ENCODE peak calls at places on chromosomes 6 and 20, in nine cellular contexts. V, Y, C, E, T, N, J, X and F are unnamed samples.

GRCh38 chr6:2388554-2389324 is 143.3 kb upstream of the GMDS start:
- DNase-seq in V (no peak), Y (no peak), C (no peak), E (no peak), T (no peak), N (no peak), J (no peak), X (no peak), F (no peak)

GRCh38 chr20:44388466-44389023 is 33.0 kb downstream of the HNF4A start:
- DNase-seq in V (peak; percentile 65), Y (peak; percentile 41), C (peak; percentile 41), E (peak; percentile 68), T (peak; percentile 95), N (peak; percentile 35), J (peak; percentile 72), X (peak; percentile 68), F (peak; percentile 54)

GRCh38 chr20:4084096-4084495 is 68.7 kb upstream of the RNF24 start:
- DNase-seq in V (no peak), Y (no peak), C (no peak), E (peak; percentile 18), T (no peak), N (no peak), J (no peak), X (no peak), F (no peak)

GRCh38 chr6:125195526-125195925 is 42.0 kb downstream of the TPD52L1 start:
- DNase-seq in V (no peak), Y (no peak), C (no peak), E (no peak), T (no peak), N (no peak), J (no peak), X (no peak), F (no peak)

GRCh38 chr6:148407372-148407771 is 64.7 kb downstream of the SASH1 start:
- DNase-seq in V (peak; percentile 97), Y (no peak), C (no peak), E (peak; percentile 59), T (no peak), N (peak; percentile 70), J (peak; percentile 39), X (peak; percentile 32), F (no peak)

GRCh38 chr6:151475653-151476523 is 17.9 kb upstream of the CCDC170 start:
- DNase-seq in V (peak; percentile 39), Y (peak; percentile 57), C (peak; percentile 54), E (no peak), T (peak; percentile 62), N (no peak), J (no peak), X (no peak), F (peak; percentile 15)

GRCh38 chr6:15245361-15246216 is at the start of gene JARID2:
- DNase-seq in V (peak; percentile 97), Y (peak; percentile 98), C (peak; percentile 94), E (peak; percentile 98), T (peak; percentile 93), N (peak; percentile 93), J (peak; percentile 99), X (peak; percentile 99), F (peak; percentile 95)

GRCh38 chr20:41177636-41178035 is 40.3 kb downstream of the PLCG1 start:
- DNase-seq in V (peak; percentile 94), Y (no peak), C (no peak), E (peak; percentile 76), T (peak; percentile 40), N (peak; percentile 83), J (peak; percentile 77), X (no peak), F (no peak)

GRCh38 chr6:157711060-157711459 is 112.0 kb upstream of the SNX9 start:
- DNase-seq in V (no peak), Y (no peak), C (no peak), E (no peak), T (no peak), N (no peak), J (no peak), X (no peak), F (no peak)

GRCh38 chr6:27209167-27209566 is 38.3 kb upstream of the PRSS16 start:
- DNase-seq in V (no peak), Y (no peak), C (no peak), E (no peak), T (no peak), N (no peak), J (no peak), X (no peak), F (no peak)

GRCh38 chr6:27216874-27217273 is 30.6 kb upstream of the PRSS16 start:
- DNase-seq in V (no peak), Y (no peak), C (no peak), E (no peak), T (no peak), N (no peak), J (no peak), X (no peak), F (no peak)

GRCh38 chr6:27209659-27210269 is 37.7 kb upstream of the PRSS16 start:
- DNase-seq in V (no peak), Y (no peak), C (no peak), E (no peak), T (no peak), N (no peak), J (no peak), X (no peak), F (no peak)

GRCh38 chr6:27214126-27214601 is 33.3 kb upstream of the PRSS16 start:
- DNase-seq in V (no peak), Y (no peak), C (no peak), E (no peak), T (peak; percentile 69), N (no peak), J (no peak), X (no peak), F (no peak)

DNA sequence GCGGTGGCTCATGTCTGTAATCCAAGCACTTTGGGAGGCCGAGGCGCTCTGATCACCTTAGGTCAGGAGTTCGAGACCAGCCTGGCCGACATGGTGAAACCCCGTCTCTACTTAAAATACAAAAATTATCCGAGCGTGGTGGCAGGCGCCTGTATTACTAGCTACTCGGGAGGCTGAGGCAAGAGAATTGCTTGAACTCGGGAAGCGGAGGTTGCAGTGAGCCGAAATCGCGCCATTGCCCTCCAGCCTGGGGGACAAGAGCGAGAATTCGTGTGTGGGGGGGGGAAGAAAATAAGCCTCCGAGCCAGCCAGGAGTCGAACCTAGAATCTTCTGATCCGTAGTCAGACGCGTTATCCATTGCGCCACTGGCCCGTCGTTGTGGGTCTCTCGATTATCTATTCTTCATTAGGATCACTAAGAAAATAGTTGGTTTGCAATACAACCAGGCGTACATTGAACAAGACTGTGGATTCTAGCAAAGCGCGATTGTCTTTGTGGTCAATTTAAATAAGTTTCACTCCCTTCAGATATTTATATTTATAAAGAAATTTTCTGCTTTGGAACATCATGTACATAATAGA is 33.9 kb upstream of the PRSS16 start:
- DNase-seq in V (peak; percentile 40), Y (no peak), C (no peak), E (no peak), T (peak; percentile 82), N (peak; percentile 32), J (no peak), X (no peak), F (no peak)
- H3K27me3 ChIP-seq in V (no peaks in the 10 kb centered on the region), Y (peaks cover 11% of the 10 kb centered on the region), C (peaks cover 5% of the 10 kb centered on the region), E (no peaks in the 10 kb centered on the region), T (no peaks in the 10 kb centered on the region), N (peaks cover 7% of the 10 kb centered on the region), J (peaks cover 77% of the 10 kb centered on the region), X (peaks cover 77% of the 10 kb centered on the region), F (peaks cover 53% of the 10 kb centered on the region)

GRCh38 chr20:63345328-63346100 is 15.6 kb downstream of the CHRNA4 start:
- DNase-seq in V (no peak), Y (no peak), C (no peak), E (no peak), T (no peak), N (no peak), J (peak; percentile 68), X (peak; percentile 76), F (no peak)

GRCh38 chr20:63343460-63344150 is 17.5 kb downstream of the CHRNA4 start:
- DNase-seq in V (no peak), Y (no peak), C (no peak), E (no peak), T (no peak), N (no peak), J (no peak), X (peak; percentile 12), F (no peak)

GRCh38 chr20:63346131-63347080 is 14.7 kb downstream of the CHRNA4 start:
- DNase-seq in V (no peak), Y (no peak), C (no peak), E (no peak), T (no peak), N (no peak), J (no peak), X (peak; percentile 36), F (no peak)

GRCh38 chr20:63344151-63344470 is 17.0 kb downstream of the CHRNA4 start:
- DNase-seq in V (no peak), Y (no peak), C (no peak), E (no peak), T (no peak), N (no peak), J (no peak), X (peak; percentile 3), F (no peak)

GRCh38 chr20:63344616-63345327 is 16.4 kb downstream of the CHRNA4 start:
- DNase-seq in V (no peak), Y (no peak), C (no peak), E (no peak), T (no peak), N (no peak), J (peak; percentile 79), X (peak; percentile 68), F (no peak)
- H3K27me3 ChIP-seq in V (no peaks in the 10 kb centered on the region), Y (no peaks in the 10 kb centered on the region), C (no peaks in the 10 kb centered on the region), E (no peaks in the 10 kb centered on the region), T (no peaks in the 10 kb centered on the region), N (no peaks in the 10 kb centered on the region), J (peaks cover 31% of the 10 kb centered on the region), X (peaks cover 36% of the 10 kb centered on the region), F (no peaks in the 10 kb centered on the region)

GRCh38 chr20:33319986-33320385 is 37.0 kb downstream of the BPIFB1 start:
- DNase-seq in V (no peak), Y (no peak), C (no peak), E (no peak), T (no peak), N (no peak), J (no peak), X (no peak), F (no peak)

GRCh38 chr20:33317424-33318095 is 34.5 kb downstream of the BPIFB1 start:
- DNase-seq in V (no peak), Y (no peak), C (no peak), E (no peak), T (no peak), N (no peak), J (no peak), X (no peak), F (no peak)

GRCh38 chr20:33318096-33318429 is 35.0 kb downstream of the BPIFB1 start:
- DNase-seq in V (no peak), Y (no peak), C (no peak), E (no peak), T (no peak), N (no peak), J (no peak), X (no peak), F (no peak)

GRCh38 chr20:33316343-33316742 is 33.3 kb downstream of the BPIFB1 start:
- DNase-seq in V (no peak), Y (no peak), C (no peak), E (no peak), T (no peak), N (no peak), J (no peak), X (no peak), F (no peak)

GRCh38 chr20:33316958-33317357 is 33.9 kb downstream of the BPIFB1 start:
- DNase-seq in V (no peak), Y (no peak), C (no peak), E (no peak), T (no peak), N (no peak), J (no peak), X (no peak), F (no peak)
- H3K27me3 ChIP-seq in V (peaks cover 7% of the 10 kb centered on the region), Y (no peaks in the 10 kb centered on the region), C (no peaks in the 10 kb centered on the region), E (no peaks in the 10 kb centered on the region), T (no peaks in the 10 kb centered on the region), N (peaks cover 24% of the 10 kb centered on the region), J (peaks cover 30% of the 10 kb centered on the region), X (peaks cover 30% of the 10 kb centered on the region), F (peaks cover 7% of the 10 kb centered on the region)

GRCh38 chr6:106415920-106416319 is 55.4 kb downstream of the CRYBG1 start:
- DNase-seq in V (no peak), Y (no peak), C (no peak), E (no peak), T (no peak), N (no peak), J (no peak), X (no peak), F (no peak)
- H3K27me3 ChIP-seq in V (peaks cover 7% of the 10 kb centered on the region), Y (no peaks in the 10 kb centered on the region), C (peaks cover 10% of the 10 kb centered on the region), E (no peaks in the 10 kb centered on the region), T (no peaks in the 10 kb centered on the region), N (no peaks in the 10 kb centered on the region), J (peaks cover 5% of the 10 kb centered on the region), X (peaks cover 3% of the 10 kb centered on the region), F (no peaks in the 10 kb centered on the region)